ENCODE peak calls at places on chromosomes 11 and 22, in six cellular contexts. F is H4; H is naive thymus-derived CD8-positive, alpha-beta T cell; S is left ventricle myocardium inferior; J is endothelial cell; Y is psoas muscle. K is an unnamed sample.
A peak's percentile ranks its signal among the peaks of the same experiment; 100 is the strongest.

GRCh38 chr11:48169706-48170105 is 46.9 kb upstream of the OR4B1 start:
- DNase-seq in F (no peak), H (no peak), S (peak; percentile 72), J (no peak), Y (no peak), K (no peak)

GRCh38 chr11:75189075-75189474 is 38.2 kb downstream of the SLCO2B1 start:
- DNase-seq in F (no peak), H (no peak), S (no peak), J (no peak), Y (no peak), K (no peak)

GRCh38 chr22:46348099-46348695 is 12.7 kb downstream of the TRMU start:
- DNase-seq in F (no peak), H (no peak), S (no peak), J (no peak), Y (no peak), K (no peak)

GRCh38 chr11:19602906-19603305 is 109.7 kb upstream of the NAV2 start:
- DNase-seq in F (no peak), H (no peak), S (no peak), J (no peak), Y (no peak), K (no peak)

GRCh38 chr11:8828580-8829358 is 82.2 kb upstream of the AKIP1 start:
- DNase-seq in F (no peak), H (no peak), S (no peak), J (no peak), Y (no peak), K (no peak)

GRCh38 chr11:12223771-12224536 is 113.6 kb downstream of the MICAL2 start:
- DNase-seq in F (peak; percentile 62), H (no peak), S (no peak), J (no peak), Y (no peak), K (no peak)

GRCh38 chr11:126175261-126175885 is 36.1 kb downstream of the RPUSD4 start:
- DNase-seq in F (no peak), H (no peak), S (peak; percentile 46), J (no peak), Y (peak; percentile 54), K (peak; percentile 47)

GRCh38 chr22:19663821-19664325 is 50.4 kb upstream of the SEPTIN5 start:
- DNase-seq in F (peak; percentile 48), H (no peak), S (peak; percentile 71), J (no peak), Y (peak; percentile 60), K (peak; percentile 39)

GRCh38 chr22:29203456-29203855 is 2.2 kb upstream of the EMID1 start:
- DNase-seq in F (no peak), H (no peak), S (no peak), J (no peak), Y (no peak), K (no peak)

GRCh38 chr11:1205121-1205986 is 17.5 kb upstream of the MUC5B start:
- DNase-seq in F (no peak), H (no peak), S (peak; percentile 8), J (no peak), Y (peak; percentile 9), K (peak; percentile 25)

GRCh38 chr11:95563173-95563572 is 226.4 kb downstream of the FAM76B start:
- DNase-seq in F (no peak), H (no peak), S (no peak), J (no peak), Y (no peak), K (no peak)

GRCh38 chr11:95788921-95789505 is 569 bp downstream of the FAM76B start:
- DNase-seq in F (peak; percentile 21), H (no peak), S (no peak), J (peak; percentile 59), Y (no peak), K (peak; percentile 36)

GRCh38 chr11:76903325-76903724 is 42.6 kb downstream of the ACER3 start:
- DNase-seq in F (no peak), H (no peak), S (no peak), J (no peak), Y (no peak), K (no peak)

GRCh38 chr11:17496406-17496805 is 19.8 kb upstream of the ABCC8 start:
- DNase-seq in F (no peak), H (no peak), S (no peak), J (no peak), Y (no peak), K (no peak)

GRCh38 chr11:95229199-95230053 is 1.6 kb downstream of the SESN3 start:
- DNase-seq in F (no peak), H (peak; percentile 22), S (no peak), J (no peak), Y (no peak), K (no peak)

GRCh38 chr11:111814567-111814966 is 48.4 kb upstream of the PPP2R1B start:
- DNase-seq in F (no peak), H (no peak), S (no peak), J (no peak), Y (no peak), K (no peak)

GRCh38 chr11:105181100-105181499 is 41.5 kb upstream of the CARD18 start:
- DNase-seq in F (no peak), H (no peak), S (no peak), J (no peak), Y (no peak), K (no peak)

GRCh38 chr11:130369141-130369691 is 54.5 kb upstream of the ZBTB44 start:
- DNase-seq in F (no peak), H (no peak), S (no peak), J (no peak), Y (peak; percentile 29), K (no peak)

GRCh38 chr11:46435679-46436078 is 44.1 kb upstream of the CHRM4 start:
- DNase-seq in F (no peak), H (no peak), S (no peak), J (no peak), Y (no peak), K (no peak)

GRCh38 chr11:94815705-94816344 is 47.7 kb downstream of the AMOTL1 start:
- DNase-seq in F (no peak), H (no peak), S (no peak), J (no peak), Y (no peak), K (no peak)

GRCh38 chr22:37324340-37325023 is 42.2 kb downstream of the CYTH4 start:
- DNase-seq in F (no peak), H (no peak), S (no peak), J (no peak), Y (no peak), K (no peak)

GRCh38 chr11:66126808-66127555 is 56.9 kb downstream of the PACS1 start:
- DNase-seq in F (no peak), H (peak; percentile 64), S (peak; percentile 46), J (peak; percentile 18), Y (peak; percentile 36), K (peak; percentile 58)

GRCh38 chr22:26462971-26463661 is 20.5 kb downstream of the HPS4 start:
- DNase-seq in F (no peak), H (no peak), S (no peak), J (no peak), Y (no peak), K (no peak)

GRCh38 chr11:85672111-85672875 is 7.4 kb upstream of the CREBZF start:
- DNase-seq in F (no peak), H (no peak), S (no peak), J (no peak), Y (no peak), K (no peak)

GRCh38 chr22:43824724-43825485 is 12.8 kb upstream of the EFCAB6 start:
- DNase-seq in F (no peak), H (no peak), S (no peak), J (no peak), Y (no peak), K (no peak)

GRCh38 chr11:110710520-110711381 is 1.5 kb downstream of the ARHGAP20 start:
- DNase-seq in F (peak; percentile 18), H (no peak), S (peak; percentile 23), J (peak; percentile 11), Y (peak; percentile 53), K (peak; percentile 43)